ENCODE peak calls at places on chromosomes 6 and 20, in four cellular contexts. I is cardiac muscle cell, W is tibial nerve, T is heart right ventricle. B is an unnamed sample.

GRCh38 chr6:83073620-83074019 is 6.1 kb downstream of the DOP1A start:
- DNase-seq in I (no peak), W (no peak), T (no peak), B (no peak)

GRCh38 chr20:23528867-23529431 is 38.0 kb downstream of the CST8 start:
- DNase-seq in I (no peak), W (no peak), T (no peak), B (no peak)

GRCh38 chr6:29628419-29629281 is 4.3 kb downstream of the GABBR1 start:
- DNase-seq in I (peak), W (peak), T (peak), B (peak)

GRCh38 chr20:64188682-64189529 is 24.7 kb downstream of the MYT1 start:
- DNase-seq in I (no peak), W (no peak), T (no peak), B (no peak)

GRCh38 chr20:44540834-44541233 is 19.0 kb upstream of the SERINC3 start:
- DNase-seq in I (no peak), W (no peak), T (no peak), B (no peak)

GRCh38 chr6:102742033-102742432 is 1348.5 kb downstream of the GRIK2 start:
- DNase-seq in I (no peak), W (no peak), T (no peak), B (no peak)

GRCh38 chr6:5174756-5175155 is 86.0 kb downstream of the LYRM4 start:
- DNase-seq in I (no peak), W (no peak), T (no peak), B (no peak)

GRCh38 chr6:77415706-77416105 is 47.6 kb downstream of the HTR1B start:
- DNase-seq in I (no peak), W (no peak), T (no peak), B (no peak)

GRCh38 chr6:43242908-43243648 is at the start of gene TTBK1:
- DNase-seq in I (no peak), W (no peak), T (no peak), B (peak)

GRCh38 chr6:26032387-26033131 is 54.7 kb upstream of the HFE start:
- DNase-seq in I (peak), W (no peak), T (no peak), B (no peak)

GRCh38 chr6:107823047-107823557 is 1.0 kb downstream of the SCML4 start:
- DNase-seq in I (no peak), W (no peak), T (no peak), B (no peak)

GRCh38 chr6:17506531-17506930 is 93.6 kb upstream of the FAM8A1 start:
- DNase-seq in I (no peak), W (no peak), T (no peak), B (no peak)

GRCh38 chr6:4435981-4436445 is 300.6 kb upstream of the ECI2 start:
- DNase-seq in I (peak), W (no peak), T (no peak), B (no peak)

GRCh38 chr6:124881898-124882579 is 80.2 kb upstream of the RNF217 start:
- DNase-seq in I (peak), W (no peak), T (no peak), B (no peak)

GRCh38 chr20:19784511-19785172 is 26.6 kb downstream of the RIN2 start:
- DNase-seq in I (peak), W (no peak), T (peak), B (peak)

GRCh38 chr6:158545043-158545966 is 14.6 kb upstream of the TMEM181 start:
- DNase-seq in I (no peak), W (no peak), T (no peak), B (no peak)

GRCh38 chr20:5216663-5217062 is 89.9 kb downstream of the CDS2 start:
- DNase-seq in I (no peak), W (no peak), T (no peak), B (no peak)

GRCh38 chr6:38067263-38067980 is 247.9 kb downstream of the ZFAND3 start:
- DNase-seq in I (no peak), W (no peak), T (no peak), B (no peak)

GRCh38 chr20:48822879-48823385 is 4.9 kb downstream of the PREX1 start:
- DNase-seq in I (no peak), W (no peak), T (no peak), B (no peak)

GRCh38 chr6:24558516-24558915 is 63.7 kb downstream of the ALDH5A1 start:
- DNase-seq in I (no peak), W (no peak), T (no peak), B (no peak)

GRCh38 chr6:70901324-70901723 is 55.5 kb downstream of the B3GAT2 start:
- DNase-seq in I (no peak), W (no peak), T (no peak), B (no peak)

GRCh38 chr6:11429577-11429976 is 108.0 kb upstream of the TMEM170B start:
- DNase-seq in I (no peak), W (no peak), T (no peak), B (no peak)

GRCh38 chr20:61307686-61308085 is 55.6 kb downstream of the CDH4 start:
- DNase-seq in I (no peak), W (no peak), T (no peak), B (no peak)

GRCh38 chr6:39964530-39964929 is 30.3 kb upstream of the MOCS1 start:
- DNase-seq in I (no peak), W (no peak), T (no peak), B (no peak)

GRCh38 chr20:856361-856775 is 22.9 kb downstream of the FAM110A start:
- DNase-seq in I (no peak), W (no peak), T (no peak), B (no peak)

DNA sequence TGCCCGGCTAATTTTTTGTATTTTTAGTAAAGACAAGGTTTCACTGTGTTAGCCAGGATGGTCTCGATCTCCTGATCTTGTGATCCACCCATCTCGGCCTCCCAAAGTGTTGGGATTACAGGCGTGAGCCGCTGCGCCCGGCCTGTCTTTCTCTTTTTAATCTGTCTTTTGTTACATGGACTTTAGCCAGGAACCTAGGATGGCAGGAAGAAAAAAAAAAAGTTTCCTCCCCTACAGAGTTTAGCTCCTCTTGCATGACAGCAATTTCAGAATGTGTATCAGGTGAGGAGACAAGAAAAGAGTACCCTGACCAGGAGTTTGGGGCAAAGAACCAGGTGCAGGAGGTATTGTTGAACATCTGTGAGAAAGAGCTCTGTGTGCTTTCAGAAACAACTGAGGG is 21.4 kb upstream of the TXLNB start:
- DNase-seq in I (no peak), W (no peak), T (no peak), B (no peak)
- H3K4me3 ChIP-seq in I (no peak), W (no peak), T (no peak), B (no peak)

GRCh38 chr20:32585011-32585518 is at the start of gene NOL4L:
- DNase-seq in I (peak), W (no peak), T (no peak), B (no peak)
- H3K27ac ChIP-seq in I (peak), W (peak), T (no peak), B (no peak)

DNA sequence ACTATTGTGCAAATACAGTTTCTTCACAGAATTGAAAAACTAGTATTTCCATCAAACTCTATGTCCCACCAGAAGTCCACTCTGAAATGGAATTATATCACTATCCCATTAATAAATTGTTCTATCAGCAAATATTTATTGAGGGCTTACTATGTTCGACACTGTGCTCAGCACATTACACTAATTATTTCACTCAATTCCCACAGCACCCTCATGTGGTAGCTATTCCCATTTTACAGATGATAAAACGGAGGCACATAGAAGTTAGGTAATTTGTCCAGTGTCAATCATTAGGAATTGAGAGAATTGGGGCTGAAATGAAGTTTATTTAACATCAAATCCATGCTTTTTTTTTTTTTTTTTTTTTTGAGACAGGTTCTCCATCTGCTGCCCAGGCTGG is 52.5 kb downstream of the MKKS start:
- DNase-seq in I (no peak), W (no peak), T (no peak), B (no peak)
- TF ChIP-seq CTCF in I (no peak), W (no peak), T (peak), B (no peak)

DNA sequence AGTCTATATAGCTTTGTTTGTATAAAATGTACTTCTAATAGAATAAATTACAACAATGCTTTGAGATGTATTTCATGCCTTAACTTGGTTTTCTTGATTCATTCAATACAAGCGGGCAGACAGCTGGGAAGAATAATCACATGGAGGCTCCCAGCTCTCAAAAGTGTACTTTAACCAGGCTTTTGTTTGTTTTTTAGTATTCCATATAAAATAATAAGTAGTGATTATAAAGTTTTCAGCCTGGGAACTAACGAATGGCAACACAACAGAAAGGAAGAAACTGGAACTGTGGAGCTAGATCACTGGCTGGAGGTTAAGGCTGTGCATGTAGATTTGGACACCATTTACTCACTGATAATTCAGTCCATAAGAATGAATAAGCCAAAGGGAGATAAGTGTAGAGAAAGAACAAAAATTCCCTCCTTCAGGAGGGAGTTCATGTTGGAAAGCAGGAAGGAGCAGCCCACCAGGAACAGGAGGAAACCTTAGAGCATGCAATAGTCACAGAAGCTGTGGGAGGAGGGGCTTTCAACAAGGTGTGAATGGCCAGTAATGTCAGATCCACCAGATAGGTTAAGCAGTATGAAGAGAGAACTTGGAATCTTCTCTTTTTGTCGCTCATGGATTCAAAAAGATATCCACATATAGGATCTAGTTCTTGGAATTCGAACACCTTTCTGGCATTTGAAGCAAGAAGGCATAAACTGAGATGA is 41.2 kb upstream of the SLC35D3 start:
- DNase-seq in I (no peak), W (no peak), T (no peak), B (no peak)
- H3K4me3 ChIP-seq in I (no peak), W (no peak), T (no peak), B (no peak)

GRCh38 chr6:170269873-170270541 is 20.9 kb downstream of the DLL1 start:
- DNase-seq in I (no peak), W (no peak), T (no peak), B (peak)
- H3K27ac ChIP-seq in I (no peak), W (no peak), T (no peak), B (no peak)

GRCh38 chr6:169342655-169343054 is 89.0 kb upstream of the THBS2 start:
- DNase-seq in I (no peak), W (no peak), T (no peak), B (no peak)

GRCh38 chr6:169341706-169342105 is 88.1 kb upstream of the THBS2 start:
- DNase-seq in I (no peak), W (no peak), T (no peak), B (no peak)

GRCh38 chr6:169344651-169345050 is 91.0 kb upstream of the THBS2 start:
- DNase-seq in I (no peak), W (no peak), T (no peak), B (no peak)

GRCh38 chr6:169345198-169345597 is 91.6 kb upstream of the THBS2 start:
- DNase-seq in I (no peak), W (no peak), T (peak), B (no peak)

GRCh38 chr6:169343886-169344525 is 90.4 kb upstream of the THBS2 start:
- DNase-seq in I (no peak), W (no peak), T (no peak), B (no peak)
- TF ChIP-seq CTCF in I (no peak), W (no peak), T (no peak), B (no peak)

DNA sequence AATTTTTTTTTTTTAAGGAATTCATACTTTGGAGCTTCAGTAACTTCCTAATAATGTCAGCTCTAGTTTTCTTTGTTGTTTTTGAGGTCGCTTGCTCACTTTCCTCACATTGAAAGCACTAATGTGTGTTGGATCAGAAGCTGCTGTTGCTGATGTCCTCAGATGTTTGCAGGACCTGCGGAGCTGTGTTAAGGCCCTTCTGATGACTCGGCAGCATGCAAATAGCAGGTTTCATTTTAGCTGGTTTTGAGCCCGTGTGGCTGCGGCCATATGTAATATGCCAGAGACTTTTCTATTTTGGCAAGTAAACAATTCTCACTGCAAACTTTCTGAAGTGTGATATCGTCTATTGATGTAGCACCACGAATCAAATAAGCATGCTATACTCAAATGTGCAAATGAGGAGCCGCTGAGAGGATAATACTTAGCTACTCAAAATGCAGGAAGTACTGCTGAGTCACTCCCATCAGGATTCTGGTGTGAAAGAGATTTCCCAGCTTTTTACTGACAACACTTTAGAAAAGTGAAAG is 187.8 kb downstream of the SASH1 start:
- DNase-seq in I (peak), W (no peak), T (no peak), B (no peak)
- H3K4me3 ChIP-seq in I (no peak), W (no peak), T (peak), B (peak)

GRCh38 chr6:30891816-30892553 is 7.7 kb downstream of the DDR1 start:
- DNase-seq in I (no peak), W (no peak), T (no peak), B (no peak)

GRCh38 chr6:30889138-30889885 is 5.0 kb downstream of the DDR1 start:
- DNase-seq in I (no peak), W (no peak), T (no peak), B (no peak)

GRCh38 chr6:30891450-30891723 is 7.1 kb downstream of the DDR1 start:
- DNase-seq in I (no peak), W (no peak), T (no peak), B (no peak)

GRCh38 chr6:30889921-30890645 is 5.8 kb downstream of the DDR1 start:
- DNase-seq in I (no peak), W (peak), T (no peak), B (no peak)

DNA sequence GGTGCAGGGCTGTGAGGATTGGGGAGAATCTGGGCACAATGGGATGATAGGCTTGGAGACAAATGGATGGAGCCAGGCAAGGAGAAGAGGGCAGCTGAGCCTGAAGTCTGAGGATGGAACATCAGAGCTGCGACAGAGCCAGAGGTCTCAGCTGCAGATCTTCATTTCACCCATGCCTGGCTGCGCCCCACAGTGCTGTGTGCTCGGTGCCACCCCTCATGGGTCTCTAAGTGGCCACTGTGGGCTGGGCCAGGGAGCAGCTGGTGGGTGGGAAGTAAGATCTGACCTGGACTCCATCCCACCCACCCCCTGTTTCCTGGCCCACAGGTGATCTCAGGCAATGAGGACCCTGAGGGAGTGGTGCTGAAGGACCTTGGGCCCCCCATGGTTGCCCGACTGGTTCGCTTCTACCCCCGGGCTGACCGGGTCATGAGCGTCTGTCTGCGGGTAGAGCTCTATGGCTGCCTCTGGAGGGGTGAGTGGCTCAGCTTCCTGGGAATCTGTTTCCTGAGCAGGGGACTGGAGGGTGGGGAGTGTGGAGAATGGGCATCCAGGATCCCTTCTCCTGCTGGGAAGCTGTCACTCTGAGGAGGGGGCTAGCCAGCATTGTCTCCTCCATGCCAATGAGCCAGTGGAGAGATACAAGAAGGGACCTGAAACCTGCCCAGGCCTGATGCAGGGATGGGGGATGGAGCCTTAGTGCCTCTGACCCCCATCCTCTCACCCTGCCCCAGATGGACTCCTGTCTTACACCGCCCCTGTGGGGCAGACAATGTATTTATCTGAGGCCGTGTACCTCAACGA is 6.5 kb downstream of the DDR1 start:
- DNase-seq in I (no peak), W (no peak), T (no peak), B (no peak)
- H3K27ac ChIP-seq in I (no peak), W (peak), T (no peak), B (no peak)

B was measured in psoas muscle.